ENCODE peak calls at places on chromosome 21, in seven cellular contexts. One of them, this sample, is unnamed.

GRCh38 chr21:25569711-25570110 is 37.6 kb downstream of the MRPL39 start:
- DNase-seq in astrocyte of the cerebellum: no peak
- DNase-seq in Calu3: no peak
- DNase-seq in keratinocyte: no peak
- DNase-seq in adrenal gland: no peak
- DNase-seq in Peyer's patch: no peak
- DNase-seq in heart right ventricle: no peak
- DNase-seq in this sample: no peak

GRCh38 chr21:30986966-30987365 is 51.3 kb downstream of the KRTAP19-8 start:
- DNase-seq in astrocyte of the cerebellum: no peak
- DNase-seq in Calu3: no peak
- DNase-seq in keratinocyte: no peak
- DNase-seq in adrenal gland: no peak
- DNase-seq in Peyer's patch: no peak
- DNase-seq in heart right ventricle: no peak
- DNase-seq in this sample: no peak

GRCh38 chr21:41530366-41530765 is 22.4 kb upstream of the TMPRSS2 start:
- DNase-seq in astrocyte of the cerebellum: no peak
- DNase-seq in Calu3: no peak
- DNase-seq in keratinocyte: no peak
- DNase-seq in adrenal gland: no peak
- DNase-seq in Peyer's patch: no peak
- DNase-seq in heart right ventricle: no peak
- DNase-seq in this sample: no peak

GRCh38 chr21:25578070-25578961 is 29.0 kb downstream of the MRPL39 start:
- DNase-seq in astrocyte of the cerebellum: no peak
- DNase-seq in Calu3: no peak
- DNase-seq in keratinocyte: no peak
- DNase-seq in adrenal gland: no peak
- DNase-seq in Peyer's patch: no peak
- DNase-seq in heart right ventricle: no peak
- DNase-seq in this sample: no peak

GRCh38 chr21:16509466-16509865 is 779.7 kb downstream of the USP25 start:
- DNase-seq in astrocyte of the cerebellum: peak
- DNase-seq in Calu3: no peak
- DNase-seq in keratinocyte: no peak
- DNase-seq in adrenal gland: no peak
- DNase-seq in Peyer's patch: no peak
- DNase-seq in heart right ventricle: no peak
- DNase-seq in this sample: no peak

GRCh38 chr21:38804617-38805281 is 980 bp upstream of the ETS2 start:
- DNase-seq in astrocyte of the cerebellum: no peak
- DNase-seq in Calu3: peak
- DNase-seq in keratinocyte: no peak
- DNase-seq in adrenal gland: peak
- DNase-seq in Peyer's patch: peak
- DNase-seq in heart right ventricle: peak
- DNase-seq in this sample: peak

GRCh38 chr21:38917045-38917774 is 111.5 kb downstream of the ETS2 start:
- DNase-seq in astrocyte of the cerebellum: no peak
- DNase-seq in Calu3: no peak
- DNase-seq in keratinocyte: no peak
- DNase-seq in adrenal gland: no peak
- DNase-seq in Peyer's patch: peak
- DNase-seq in heart right ventricle: no peak
- DNase-seq in this sample: no peak

GRCh38 chr21:39694750-39695149 is 50.2 kb upstream of the IGSF5 start:
- DNase-seq in astrocyte of the cerebellum: no peak
- DNase-seq in Calu3: no peak
- DNase-seq in keratinocyte: no peak
- DNase-seq in adrenal gland: no peak
- DNase-seq in Peyer's patch: no peak
- DNase-seq in heart right ventricle: no peak
- DNase-seq in this sample: no peak

GRCh38 chr21:16424331-16424749 is 694.6 kb downstream of the USP25 start:
- DNase-seq in astrocyte of the cerebellum: peak
- DNase-seq in Calu3: no peak
- DNase-seq in keratinocyte: no peak
- DNase-seq in adrenal gland: no peak
- DNase-seq in Peyer's patch: no peak
- DNase-seq in heart right ventricle: no peak
- DNase-seq in this sample: no peak

GRCh38 chr21:25582888-25583287 is 24.4 kb downstream of the MRPL39 start:
- DNase-seq in astrocyte of the cerebellum: no peak
- DNase-seq in Calu3: no peak
- DNase-seq in keratinocyte: no peak
- DNase-seq in adrenal gland: no peak
- DNase-seq in Peyer's patch: no peak
- DNase-seq in heart right ventricle: no peak
- DNase-seq in this sample: no peak

GRCh38 chr21:18252686-18253085 is 8.1 kb downstream of the CHODL start:
- DNase-seq in astrocyte of the cerebellum: no peak
- DNase-seq in Calu3: no peak
- DNase-seq in keratinocyte: no peak
- DNase-seq in adrenal gland: no peak
- DNase-seq in Peyer's patch: no peak
- DNase-seq in heart right ventricle: no peak
- DNase-seq in this sample: no peak

GRCh38 chr21:41121785-41122415 is 46.1 kb upstream of the BACE2 start:
- DNase-seq in astrocyte of the cerebellum: peak
- DNase-seq in Calu3: peak
- DNase-seq in keratinocyte: peak
- DNase-seq in adrenal gland: peak
- DNase-seq in Peyer's patch: peak
- DNase-seq in heart right ventricle: peak
- DNase-seq in this sample: no peak

GRCh38 chr21:15134711-15135110 is 69.9 kb upstream of the NRIP1 start:
- DNase-seq in astrocyte of the cerebellum: no peak
- DNase-seq in Calu3: peak
- DNase-seq in keratinocyte: no peak
- DNase-seq in adrenal gland: no peak
- DNase-seq in Peyer's patch: no peak
- DNase-seq in heart right ventricle: no peak
- DNase-seq in this sample: no peak
- TF ChIP-seq CTCF in astrocyte of the cerebellum: no peak
- TF ChIP-seq CTCF in Calu3: no peak
- TF ChIP-seq CTCF in keratinocyte: no peak
- TF ChIP-seq CTCF in adrenal gland: no peak
- TF ChIP-seq CTCF in Peyer's patch: no peak
- TF ChIP-seq CTCF in heart right ventricle: no peak
- TF ChIP-seq CTCF in this sample: no peak

DNA sequence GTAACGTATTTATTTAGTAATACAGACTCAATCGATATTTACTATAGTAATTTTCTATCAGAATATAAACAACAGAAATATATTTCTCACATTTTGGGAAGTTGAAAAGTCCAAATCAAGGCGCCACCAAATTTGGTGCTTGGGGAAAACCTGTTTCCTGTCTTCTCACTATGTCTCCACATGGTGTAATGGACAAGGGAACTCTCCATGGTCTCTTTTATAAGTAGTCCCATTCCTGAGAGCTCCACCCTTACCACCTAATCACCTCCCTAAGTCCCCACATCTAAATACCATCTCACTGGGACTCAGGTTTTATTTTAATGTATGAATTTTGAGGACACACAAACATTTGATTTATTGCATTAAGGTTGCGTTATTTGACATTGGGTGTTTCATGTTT is 848.0 kb downstream of the LTN1 start:
- DNase-seq in astrocyte of the cerebellum: no peak
- DNase-seq in Calu3: no peak
- DNase-seq in keratinocyte: no peak
- DNase-seq in adrenal gland: no peak
- DNase-seq in Peyer's patch: no peak
- DNase-seq in heart right ventricle: no peak
- DNase-seq in this sample: no peak
- TF ChIP-seq CTCF in astrocyte of the cerebellum: no peak
- TF ChIP-seq CTCF in Calu3: no peak
- TF ChIP-seq CTCF in keratinocyte: no peak
- TF ChIP-seq CTCF in adrenal gland: no peak
- TF ChIP-seq CTCF in Peyer's patch: no peak
- TF ChIP-seq CTCF in heart right ventricle: no peak
- TF ChIP-seq CTCF in this sample: no peak

DNA sequence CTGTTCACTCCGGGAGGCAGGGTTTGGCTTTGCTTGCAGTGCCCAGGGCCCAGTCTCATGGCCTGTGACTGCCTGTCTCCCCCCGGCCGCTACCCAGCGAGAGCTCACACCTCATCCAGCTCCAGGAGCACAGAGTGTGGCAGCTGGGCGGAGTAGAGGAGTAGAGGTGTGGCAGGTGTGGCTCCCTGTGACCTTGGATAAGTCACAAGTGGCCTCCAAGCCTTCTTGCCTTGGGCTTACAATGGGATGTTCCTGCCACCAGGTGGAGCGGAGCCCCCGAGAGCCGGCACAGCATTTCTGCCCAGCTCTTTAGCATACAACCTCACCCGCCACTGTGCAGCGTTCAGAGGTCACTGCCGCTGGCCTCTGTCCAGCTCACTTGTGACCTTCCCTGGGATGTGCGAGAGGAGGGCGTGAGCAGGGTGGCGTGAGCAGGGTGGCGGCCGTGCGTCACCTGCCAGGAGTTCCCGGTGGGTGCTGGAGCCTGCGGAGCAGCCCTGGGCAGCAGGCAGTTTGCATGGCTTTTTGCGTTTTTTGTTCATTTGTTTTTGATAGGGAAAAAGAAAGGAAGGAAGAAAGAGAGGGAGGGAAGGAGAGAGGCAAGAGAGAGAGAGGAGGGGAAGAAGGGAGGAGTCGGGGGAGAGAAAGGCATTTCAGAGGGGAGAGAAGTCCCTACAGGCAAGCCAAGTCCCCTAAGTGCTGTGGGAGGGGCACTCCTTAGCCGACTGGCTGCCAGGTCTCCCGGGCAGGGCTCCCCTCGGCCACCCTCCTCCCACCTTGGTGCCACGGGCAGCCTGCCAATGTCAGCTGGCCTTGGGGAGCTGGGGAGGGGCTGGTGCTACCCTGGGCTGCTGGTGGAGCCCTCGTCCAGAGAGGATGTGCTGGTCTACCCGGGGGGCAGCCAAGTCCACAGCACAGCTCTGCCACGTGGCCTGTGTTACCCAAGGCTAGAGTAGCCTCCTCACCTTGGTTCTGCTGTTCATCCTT is 42.6 kb downstream of the CRYAA start:
- DNase-seq in astrocyte of the cerebellum: no peak
- DNase-seq in Calu3: peak
- DNase-seq in keratinocyte: no peak
- DNase-seq in adrenal gland: peak
- DNase-seq in Peyer's patch: peak
- DNase-seq in heart right ventricle: peak
- DNase-seq in this sample: no peak
- TF ChIP-seq CTCF in astrocyte of the cerebellum: peak
- TF ChIP-seq CTCF in Calu3: no peak
- TF ChIP-seq CTCF in keratinocyte: no peak
- TF ChIP-seq CTCF in adrenal gland: no peak
- TF ChIP-seq CTCF in Peyer's patch: peak
- TF ChIP-seq CTCF in heart right ventricle: peak
- TF ChIP-seq CTCF in this sample: no peak

DNA sequence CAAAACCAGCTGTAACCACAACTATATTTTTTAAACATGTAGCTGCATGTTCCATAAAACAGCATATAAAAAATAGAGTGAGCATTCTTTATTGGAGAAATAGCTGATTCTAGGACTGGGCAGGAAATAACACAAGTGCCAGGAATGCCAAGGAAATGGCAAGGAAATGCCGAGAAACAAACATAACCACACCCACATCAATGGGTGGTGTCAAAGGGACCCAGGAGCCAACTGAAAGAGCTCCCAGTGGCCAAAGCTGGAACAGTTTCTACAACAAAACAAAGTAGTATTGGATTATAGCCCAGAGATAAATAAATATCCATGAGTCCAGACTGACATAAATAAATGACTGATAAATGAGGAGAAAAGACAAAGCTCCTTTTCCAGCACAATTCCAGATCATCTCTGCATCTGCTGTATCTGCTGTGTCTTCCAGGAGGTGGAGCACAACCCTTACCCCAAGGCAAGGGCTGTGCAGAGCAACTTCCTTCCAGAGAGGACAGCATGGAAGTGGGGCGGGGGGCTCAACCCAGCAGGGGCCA is 28.1 kb downstream of the ADARB1 start:
- DNase-seq in astrocyte of the cerebellum: no peak
- DNase-seq in Calu3: peak
- DNase-seq in keratinocyte: peak
- DNase-seq in adrenal gland: no peak
- DNase-seq in Peyer's patch: no peak
- DNase-seq in heart right ventricle: no peak
- DNase-seq in this sample: no peak
- TF ChIP-seq CTCF in astrocyte of the cerebellum: no peak
- TF ChIP-seq CTCF in Calu3: no peak
- TF ChIP-seq CTCF in keratinocyte: peak
- TF ChIP-seq CTCF in adrenal gland: peak
- TF ChIP-seq CTCF in Peyer's patch: peak
- TF ChIP-seq CTCF in heart right ventricle: peak
- TF ChIP-seq CTCF in this sample: no peak

GRCh38 chr21:22154579-22155274 is 1156.5 kb downstream of the NCAM2 start:
- DNase-seq in astrocyte of the cerebellum: no peak
- DNase-seq in Calu3: no peak
- DNase-seq in keratinocyte: no peak
- DNase-seq in adrenal gland: no peak
- DNase-seq in Peyer's patch: no peak
- DNase-seq in heart right ventricle: no peak
- DNase-seq in this sample: no peak
- TF ChIP-seq CTCF in astrocyte of the cerebellum: no peak
- TF ChIP-seq CTCF in Calu3: no peak
- TF ChIP-seq CTCF in keratinocyte: no peak
- TF ChIP-seq CTCF in adrenal gland: no peak
- TF ChIP-seq CTCF in Peyer's patch: no peak
- TF ChIP-seq CTCF in heart right ventricle: no peak
- TF ChIP-seq CTCF in this sample: no peak

DNA sequence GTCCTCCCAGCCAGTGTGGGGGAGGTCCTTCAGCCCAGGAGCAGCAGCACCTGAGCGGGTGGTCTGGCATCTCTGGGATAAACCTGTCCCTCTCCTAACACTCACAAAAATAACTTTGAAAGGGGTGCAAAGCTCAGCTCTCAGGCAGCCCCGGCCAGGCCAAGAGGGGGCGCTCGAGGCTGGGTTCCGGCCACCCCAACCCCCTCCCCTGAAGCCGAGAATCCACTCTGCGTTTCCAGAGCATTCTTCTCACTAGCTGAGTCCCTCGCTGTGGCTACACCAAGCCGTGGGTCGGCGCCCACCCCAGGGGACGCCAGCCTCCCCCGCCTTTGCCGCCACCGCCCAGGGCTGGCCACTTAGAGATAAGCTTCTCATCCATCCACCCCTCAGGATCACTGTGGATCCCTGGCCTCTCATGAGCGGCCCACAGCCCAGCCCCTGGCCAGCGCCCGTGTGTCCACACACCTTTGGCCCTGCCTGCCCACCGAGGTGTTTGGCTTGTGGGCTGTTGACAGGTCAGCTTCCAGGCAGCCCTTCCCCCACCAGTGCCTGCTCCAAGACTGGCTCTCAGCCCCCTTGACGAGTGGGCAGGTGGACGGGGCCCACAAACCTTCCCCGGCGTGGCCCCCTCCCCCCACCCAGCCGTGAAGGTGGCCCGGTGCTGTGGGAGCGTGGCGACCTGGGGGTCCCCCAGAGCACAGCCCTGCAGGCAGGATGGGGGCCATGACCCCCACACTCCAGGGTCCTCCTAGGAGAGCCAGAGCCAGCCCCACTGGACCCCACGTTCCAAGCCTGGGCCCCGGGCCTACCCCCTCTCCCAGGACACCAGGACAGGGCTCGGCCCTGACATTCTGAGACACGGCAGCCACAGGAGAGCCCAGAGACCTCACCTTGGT is 1.9 kb downstream of the FTCD start:
- DNase-seq in astrocyte of the cerebellum: no peak
- DNase-seq in Calu3: peak
- DNase-seq in keratinocyte: no peak
- DNase-seq in adrenal gland: peak
- DNase-seq in Peyer's patch: peak
- DNase-seq in heart right ventricle: peak
- DNase-seq in this sample: peak
- TF ChIP-seq CTCF in astrocyte of the cerebellum: peak
- TF ChIP-seq CTCF in Calu3: peak
- TF ChIP-seq CTCF in keratinocyte: peak
- TF ChIP-seq CTCF in adrenal gland: peak
- TF ChIP-seq CTCF in Peyer's patch: peak
- TF ChIP-seq CTCF in heart right ventricle: peak
- TF ChIP-seq CTCF in this sample: peak